ENCODE peak calls at places on chromosome 12, in six cellular contexts. U is transverse colon, J is heart left ventricle, Y is sigmoid colon, X is A549, Z is PC-3. N is an unnamed sample.
A peak's percentile ranks its signal among the peaks of the same experiment; 100 is the strongest.

GRCh38 chr12:57893460-57894353 is 47.2 kb upstream of the CTDSP2 start:
- DNase-seq in U (peak; percentile 90), J (peak; percentile 94), Y (peak; percentile 100), X (no peak), Z (no peak), N (no peak)

GRCh38 chr12:70002097-70002911 is 177.3 kb downstream of the MYRFL start:
- DNase-seq in U (peak; percentile 23), J (no peak), Y (peak; percentile 77), X (no peak), Z (no peak), N (no peak)

GRCh38 chr12:13171921-13172859 is 24.3 kb upstream of the EMP1 start:
- DNase-seq in U (peak; percentile 30), J (no peak), Y (no peak), X (peak; percentile 74), Z (peak; percentile 64), N (no peak)

GRCh38 chr12:131912526-131913274 is 16.4 kb upstream of the PUS1 start:
- DNase-seq in U (peak; percentile 42), J (peak; percentile 93), Y (peak; percentile 96), X (peak; percentile 82), Z (peak; percentile 86), N (peak; percentile 98)

GRCh38 chr12:132416121-132416673 is 73.8 kb upstream of the FBRSL1 start:
- DNase-seq in U (no peak), J (no peak), Y (no peak), X (no peak), Z (no peak), N (no peak)

GRCh38 chr12:59407799-59408198 is 188.0 kb upstream of the SLC16A7 start:
- DNase-seq in U (no peak), J (no peak), Y (no peak), X (no peak), Z (no peak), N (no peak)

GRCh38 chr12:41250748-41251147 is 62.6 kb downstream of the PDZRN4 start:
- DNase-seq in U (no peak), J (no peak), Y (no peak), X (no peak), Z (no peak), N (no peak)

GRCh38 chr12:88960213-88960878 is 380.1 kb upstream of the KITLG start:
- DNase-seq in U (no peak), J (no peak), Y (no peak), X (no peak), Z (peak; percentile 48), N (no peak)

GRCh38 chr12:56206373-56207166 is 15.2 kb downstream of the RNF41 start:
- DNase-seq in U (peak; percentile 65), J (peak; percentile 70), Y (peak; percentile 77), X (peak; percentile 74), Z (peak; percentile 64), N (no peak)

GRCh38 chr12:55727643-55728184 is 1.1 kb downstream of the CD63 start:
- DNase-seq in U (peak; percentile 59), J (no peak), Y (peak; percentile 89), X (peak; percentile 41), Z (peak; percentile 73), N (no peak)

GRCh38 chr12:102376251-102376747 is 104.1 kb downstream of the IGF1 start:
- DNase-seq in U (no peak), J (no peak), Y (no peak), X (no peak), Z (no peak), N (no peak)

GRCh38 chr12:31220633-31221565 is 105.1 kb downstream of the SINHCAF start:
- DNase-seq in U (no peak), J (no peak), Y (no peak), X (peak; percentile 25), Z (no peak), N (no peak)

GRCh38 chr12:132450391-132451171 is 39.4 kb upstream of the FBRSL1 start:
- DNase-seq in U (no peak), J (peak; percentile 45), Y (no peak), X (no peak), Z (no peak), N (peak; percentile 77)

GRCh38 chr12:49086116-49086515 is 8.5 kb downstream of the DHH start:
- DNase-seq in U (no peak), J (no peak), Y (no peak), X (no peak), Z (no peak), N (no peak)

GRCh38 chr12:127355061-127355820 is 911.7 kb upstream of the TMEM132C start:
- DNase-seq in U (no peak), J (no peak), Y (no peak), X (peak; percentile 31), Z (peak; percentile 76), N (no peak)

GRCh38 chr12:70267550-70267949 is 24.3 kb downstream of the CNOT2 start:
- DNase-seq in U (no peak), J (no peak), Y (no peak), X (peak; percentile 7), Z (no peak), N (no peak)

GRCh38 chr12:60209933-60210332 is 614.1 kb downstream of the SLC16A7 start:
- DNase-seq in U (no peak), J (no peak), Y (no peak), X (no peak), Z (peak; percentile 19), N (no peak)

GRCh38 chr12:64009321-64010068 is 165.0 kb downstream of the SRGAP1 start:
- DNase-seq in U (no peak), J (no peak), Y (no peak), X (no peak), Z (no peak), N (no peak)

GRCh38 chr12:92597997-92598396 is 104.8 kb upstream of the PLEKHG7 start:
- DNase-seq in U (no peak), J (no peak), Y (no peak), X (peak; percentile 38), Z (peak; percentile 78), N (no peak)

GRCh38 chr12:64674367-64674922 is 64.2 kb downstream of the RASSF3 start:
- DNase-seq in U (no peak), J (no peak), Y (no peak), X (no peak), Z (no peak), N (no peak)

GRCh38 chr12:56261503-56262230 is 3.5 kb upstream of the ANKRD52 start:
- DNase-seq in U (peak; percentile 38), J (no peak), Y (no peak), X (peak; percentile 95), Z (peak; percentile 87), N (peak; percentile 11)

GRCh38 chr12:74515849-74516248 is 21.8 kb upstream of the ATXN7L3B start:
- DNase-seq in U (no peak), J (no peak), Y (no peak), X (no peak), Z (no peak), N (no peak)

GRCh38 chr12:11727133-11727664 is 77.7 kb downstream of the ETV6 start:
- DNase-seq in U (no peak), J (no peak), Y (no peak), X (no peak), Z (no peak), N (no peak)

GRCh38 chr12:6620137-6620884 is 13.1 kb upstream of the CHD4 start:
- DNase-seq in U (no peak), J (peak; percentile 87), Y (no peak), X (no peak), Z (no peak), N (no peak)

DNA sequence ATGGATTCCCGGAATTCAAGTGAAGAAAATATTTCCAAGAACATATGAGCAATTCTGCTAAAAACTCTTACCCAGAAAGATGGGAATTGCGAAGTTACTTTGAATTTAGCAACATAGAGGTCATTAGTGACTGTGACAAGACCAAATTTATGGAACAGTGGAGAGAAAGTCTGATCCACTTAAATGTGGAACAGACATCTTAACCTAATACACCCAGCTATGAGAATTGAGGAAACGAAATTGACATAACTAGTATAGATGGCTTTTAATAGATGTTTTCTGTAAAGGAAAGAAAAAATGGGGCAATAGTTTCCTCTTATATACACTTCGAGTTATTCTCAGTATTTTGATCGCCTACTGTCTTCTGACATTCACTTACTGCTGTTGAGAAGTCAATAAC is 4.6 kb downstream of the OVCH1 start:
- DNase-seq in U (no peak), J (no peak), Y (no peak), X (no peak), Z (no peak), N (no peak)
- TF ChIP-seq CTCF in U (no peak), J (no peak), Y (no peak), X (no peak), Z (no peak), N (no peak)

DNA sequence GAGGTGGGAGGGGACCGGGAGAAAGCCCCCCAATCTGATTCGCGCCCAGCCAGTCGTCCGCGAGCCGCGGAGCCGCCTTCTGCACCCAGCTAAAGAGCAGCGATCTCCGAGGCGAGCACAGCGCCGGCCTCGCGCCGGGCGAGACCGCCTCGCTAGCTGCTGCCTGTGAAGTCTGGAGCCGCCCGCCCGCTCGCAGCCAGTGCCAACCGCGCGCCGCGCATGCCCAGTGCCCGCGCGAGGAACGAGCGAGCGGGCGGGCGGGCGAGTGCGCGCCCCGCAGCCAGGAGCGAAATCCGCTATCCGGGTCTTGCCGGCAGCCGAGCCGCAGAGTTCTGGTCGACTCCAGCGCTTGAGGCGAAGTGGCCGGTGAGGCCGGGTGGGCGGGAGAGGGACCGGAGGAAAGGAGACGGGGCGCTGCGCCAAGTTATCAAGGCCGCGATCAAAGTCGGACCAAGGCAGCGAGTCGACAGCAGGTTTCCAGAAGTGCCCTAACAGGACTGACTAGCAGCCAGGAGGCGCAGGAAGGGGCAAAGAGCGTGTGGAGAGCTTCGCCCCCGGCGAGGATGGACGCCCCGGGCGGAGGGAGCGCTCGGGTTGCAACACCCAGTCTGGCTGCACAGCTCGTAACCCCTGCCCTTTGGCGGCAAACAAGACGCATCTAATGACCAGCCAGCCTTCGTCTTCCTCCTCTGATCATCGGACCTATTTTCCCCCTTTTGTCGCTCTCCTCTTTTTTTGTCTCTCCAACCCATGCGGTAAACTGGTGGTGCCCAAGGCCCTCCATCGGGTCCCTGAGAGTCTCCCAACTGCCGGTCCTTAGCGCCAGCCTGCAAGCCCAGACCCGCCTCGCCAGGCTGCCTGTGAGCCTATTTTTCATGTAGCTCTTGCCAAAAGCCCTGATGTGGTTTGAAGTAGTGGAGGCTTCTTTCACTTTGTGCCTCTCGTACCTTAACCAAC is at the start of gene EPS8:
- DNase-seq in U (peak; percentile 93), J (peak; percentile 96), Y (peak; percentile 96), X (peak; percentile 91), Z (peak; percentile 88), N (peak; percentile 96)
- TF ChIP-seq CTCF in U (no peak), J (no peak), Y (no peak), X (no peak), Z (no peak), N (peak; percentile 58)

DNA sequence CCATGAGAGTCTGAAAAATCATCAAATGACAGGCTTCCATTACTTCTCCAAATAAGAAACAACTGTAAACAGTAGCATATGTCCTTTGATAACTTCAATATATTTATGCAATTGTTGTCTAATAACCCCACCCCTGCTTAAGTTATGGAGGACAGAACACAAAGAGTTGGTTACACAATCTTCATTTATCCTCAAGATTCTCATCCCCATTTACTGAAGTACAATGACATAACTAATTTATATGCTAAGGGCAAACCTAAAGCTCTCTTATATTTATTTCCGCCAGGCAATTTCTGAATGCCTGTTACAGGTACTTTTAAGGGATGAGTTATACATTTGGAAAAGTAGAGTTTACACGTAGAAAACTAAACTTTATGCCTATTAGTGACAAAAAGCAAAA is 12.3 kb downstream of the SCAF11 start:
- DNase-seq in U (no peak), J (no peak), Y (no peak), X (no peak), Z (no peak), N (no peak)
- TF ChIP-seq CTCF in U (no peak), J (no peak), Y (no peak), X (no peak), Z (no peak), N (no peak)

DNA sequence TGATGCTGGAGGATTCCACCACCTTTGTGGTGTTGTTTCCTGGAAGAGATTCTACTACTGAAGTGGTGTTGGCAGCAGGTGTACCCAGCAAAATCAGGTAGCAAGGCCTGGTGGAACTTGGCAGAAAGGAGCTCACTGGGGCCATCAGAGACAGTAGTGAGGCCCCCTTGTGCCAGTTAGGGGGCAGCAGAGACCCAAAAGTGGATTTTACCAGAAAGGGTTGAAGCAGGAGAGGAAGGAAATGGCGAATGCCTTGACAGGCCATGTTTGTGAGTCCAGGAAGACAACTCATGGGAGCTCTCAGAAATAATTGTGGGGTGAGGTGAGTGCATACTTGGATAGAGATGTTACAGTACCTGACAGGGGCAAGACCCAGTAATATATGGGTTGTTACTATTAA is 137.7 kb upstream of the FGD4 start:
- DNase-seq in U (no peak), J (no peak), Y (no peak), X (peak; percentile 53), Z (no peak), N (no peak)
- TF ChIP-seq CTCF in U (no peak), J (no peak), Y (no peak), X (peak; percentile 16), Z (peak; percentile 20), N (peak; percentile 8)

N was measured in chondrocyte.